ENCODE peak calls at places on chromosomes 4 and X, in five cellular contexts. One of them, this sample, is unnamed.

GRCh38 chr4:100257567-100257966 is 67.3 kb upstream of the DDIT4L start:
- DNase-seq in stomach: no peak
- DNase-seq in prostate gland: no peak
- DNase-seq in GM12878: no peak
- DNase-seq in K562: no peak
- DNase-seq in this sample: no peak

GRCh38 chrX:103780701-103781402 is 4.2 kb downstream of the PLP1 start:
- DNase-seq in GM12878: no peak
- DNase-seq in stomach: no peak
- DNase-seq in prostate gland: no peak
- DNase-seq in K562: no peak
- DNase-seq in this sample: no peak

GRCh38 chr4:156547439-156547838 is 424.2 kb downstream of the PDGFC start:
- DNase-seq in GM12878: no peak
- DNase-seq in stomach: no peak
- DNase-seq in K562: no peak
- DNase-seq in prostate gland: no peak
- DNase-seq in this sample: no peak

GRCh38 chrX:139077303-139078131 is 366.0 kb upstream of the FGF13 start:
- DNase-seq in K562: no peak
- DNase-seq in prostate gland: no peak
- DNase-seq in stomach: no peak
- DNase-seq in GM12878: no peak
- DNase-seq in this sample: no peak

GRCh38 chr4:109943745-109944144 is 31.1 kb downstream of the EGF start:
- DNase-seq in GM12878: no peak
- DNase-seq in stomach: no peak
- DNase-seq in K562: no peak
- DNase-seq in prostate gland: no peak
- DNase-seq in this sample: no peak

GRCh38 chr4:125928652-125929051 is 613.9 kb downstream of the FAT4 start:
- DNase-seq in GM12878: no peak
- DNase-seq in prostate gland: no peak
- DNase-seq in K562: no peak
- DNase-seq in stomach: no peak
- DNase-seq in this sample: no peak

GRCh38 chr4:139368990-139369389 is 66.7 kb upstream of the NDUFC1 start:
- DNase-seq in GM12878: no peak
- DNase-seq in K562: no peak
- DNase-seq in prostate gland: no peak
- DNase-seq in stomach: no peak
- DNase-seq in this sample: no peak

GRCh38 chr4:183347586-183347985 is 25.4 kb upstream of the CLDN24 start:
- DNase-seq in GM12878: no peak
- DNase-seq in prostate gland: no peak
- DNase-seq in stomach: no peak
- DNase-seq in K562: no peak
- DNase-seq in this sample: no peak

GRCh38 chr4:126123933-126124332 is 809.2 kb downstream of the FAT4 start:
- DNase-seq in GM12878: no peak
- DNase-seq in K562: no peak
- DNase-seq in prostate gland: no peak
- DNase-seq in stomach: no peak
- DNase-seq in this sample: no peak

GRCh38 chrX:2693123-2693438 is 2.0 kb downstream of the CD99 start:
- DNase-seq in stomach: no peak
- DNase-seq in K562: no peak
- DNase-seq in prostate gland: no peak
- DNase-seq in GM12878: no peak
- DNase-seq in this sample: no peak

GRCh38 chr4:45554423-45554822 is 569.4 kb downstream of the GABRG1 start:
- DNase-seq in GM12878: no peak
- DNase-seq in K562: no peak
- DNase-seq in stomach: no peak
- DNase-seq in prostate gland: no peak
- DNase-seq in this sample: no peak

GRCh38 chrX:51484616-51485015 is 11.8 kb downstream of the NUDT11 start:
- DNase-seq in K562: no peak
- DNase-seq in stomach: no peak
- DNase-seq in prostate gland: no peak
- DNase-seq in GM12878: no peak
- DNase-seq in this sample: no peak
- TF ChIP-seq POLR2A in K562: no peak
- TF ChIP-seq POLR2A in stomach: no peak
- TF ChIP-seq POLR2A in prostate gland: no peak
- TF ChIP-seq POLR2A in GM12878: no peak
- TF ChIP-seq POLR2A in this sample: no peak

GRCh38 chr4:3231431-3231980 is 17.5 kb upstream of the MSANTD1 start:
- DNase-seq in stomach: no peak
- DNase-seq in K562: no peak
- DNase-seq in prostate gland: no peak
- DNase-seq in GM12878: no peak
- DNase-seq in this sample: no peak

GRCh38 chr4:3234171-3235029 is 14.6 kb upstream of the MSANTD1 start:
- DNase-seq in GM12878: no peak
- DNase-seq in K562: no peak
- DNase-seq in prostate gland: no peak
- DNase-seq in stomach: no peak
- DNase-seq in this sample: no peak

GRCh38 chr4:3233391-3234071 is 15.4 kb upstream of the MSANTD1 start:
- DNase-seq in K562: peak
- DNase-seq in prostate gland: no peak
- DNase-seq in stomach: no peak
- DNase-seq in GM12878: no peak
- DNase-seq in this sample: no peak

GRCh38 chr4:3232001-3232400 is 17.0 kb upstream of the MSANTD1 start:
- DNase-seq in stomach: no peak
- DNase-seq in GM12878: no peak
- DNase-seq in prostate gland: no peak
- DNase-seq in K562: no peak
- DNase-seq in this sample: no peak

DNA sequence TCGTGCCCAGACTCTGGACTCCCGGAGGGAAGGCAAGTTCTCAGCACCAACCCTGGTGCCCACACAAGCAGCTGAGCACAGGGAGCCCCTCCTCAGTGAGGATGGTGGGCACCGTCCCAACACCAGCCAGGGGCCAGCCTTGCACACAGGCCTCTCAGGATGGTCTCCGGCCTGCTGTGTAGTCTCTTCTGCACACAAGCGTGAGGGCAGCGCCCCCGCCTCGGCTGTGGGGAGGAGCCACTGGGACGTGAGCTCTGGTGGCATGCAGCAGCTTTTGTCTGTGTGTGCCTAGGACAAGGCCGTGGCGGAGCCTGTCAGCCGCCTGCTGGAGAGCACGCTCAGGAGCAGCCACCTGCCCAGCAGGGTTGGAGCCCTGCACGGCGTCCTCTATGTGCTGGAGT is 16.1 kb upstream of the MSANTD1 start:
- DNase-seq in GM12878: no peak
- DNase-seq in K562: no peak
- DNase-seq in prostate gland: no peak
- DNase-seq in stomach: no peak
- DNase-seq in this sample: no peak
- TF ChIP-seq POLR2AphosphoS5 in GM12878: no peak
- TF ChIP-seq POLR2AphosphoS5 in K562: no peak
- TF ChIP-seq POLR2AphosphoS5 in prostate gland: no peak
- TF ChIP-seq POLR2AphosphoS5 in stomach: no peak
- TF ChIP-seq POLR2AphosphoS5 in this sample: peak

DNA sequence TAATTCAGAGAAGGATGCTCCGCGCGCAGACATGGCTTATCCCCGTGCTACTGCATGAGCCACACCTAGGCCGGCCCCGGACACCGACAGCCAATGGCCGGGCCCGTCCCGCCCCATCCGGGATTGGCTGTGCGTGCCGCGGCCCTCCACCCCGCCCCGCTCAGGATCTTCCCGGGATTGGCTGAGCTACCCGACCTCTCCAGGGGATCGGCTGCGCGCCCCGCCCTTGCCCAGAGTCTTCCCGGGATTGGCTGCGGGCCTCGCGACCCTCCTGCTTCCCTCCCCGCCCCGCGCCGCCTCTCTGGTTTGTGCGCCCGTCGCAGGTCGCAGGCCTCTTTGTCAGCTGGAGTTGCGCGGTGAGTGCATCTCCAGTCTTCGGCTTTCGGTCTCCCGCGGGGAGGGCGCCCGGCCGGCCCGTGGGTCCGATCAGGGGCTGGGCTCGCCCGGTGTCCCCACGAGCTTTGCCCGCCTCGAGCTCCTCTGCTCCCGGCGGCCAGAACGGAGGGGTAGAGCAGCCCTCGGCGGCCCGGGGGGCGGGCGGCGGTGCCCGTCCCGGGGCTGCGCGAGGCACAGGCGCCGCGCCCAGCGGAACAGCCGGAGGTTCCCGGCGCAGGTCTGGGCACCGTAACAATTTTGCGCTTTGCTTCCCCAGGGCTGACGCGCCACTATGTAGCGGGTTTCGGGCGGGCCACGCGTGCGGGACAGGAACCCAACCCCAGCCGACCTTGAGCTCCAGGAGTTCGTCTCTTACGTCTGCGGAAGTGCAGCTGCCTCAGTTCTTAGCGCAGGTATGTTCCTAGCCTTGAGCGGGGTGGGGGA is 38.8 kb downstream of the ERVMER34-1 start:
- DNase-seq in K562: peak
- DNase-seq in GM12878: peak
- DNase-seq in prostate gland: peak
- DNase-seq in stomach: peak
- DNase-seq in this sample: peak
- TF ChIP-seq POLR2A in K562: peak
- TF ChIP-seq POLR2A in GM12878: peak
- TF ChIP-seq POLR2A in prostate gland: peak
- TF ChIP-seq POLR2A in stomach: no peak
- TF ChIP-seq POLR2A in this sample: peak

GRCh38 chr4:82421796-82422560 is 8.3 kb downstream of the HNRNPDL start:
- DNase-seq in GM12878: no peak
- DNase-seq in stomach: no peak
- DNase-seq in prostate gland: no peak
- DNase-seq in K562: no peak
- DNase-seq in this sample: no peak

GRCh38 chr4:82425478-82425877 is 4.8 kb downstream of the HNRNPDL start:
- DNase-seq in K562: no peak
- DNase-seq in prostate gland: no peak
- DNase-seq in GM12878: no peak
- DNase-seq in stomach: no peak
- DNase-seq in this sample: no peak

GRCh38 chr4:82419451-82419850 is 10.8 kb downstream of the HNRNPDL start:
- DNase-seq in K562: no peak
- DNase-seq in GM12878: no peak
- DNase-seq in stomach: no peak
- DNase-seq in prostate gland: no peak
- DNase-seq in this sample: no peak

GRCh38 chr4:82422616-82423015 is 7.6 kb downstream of the HNRNPDL start:
- DNase-seq in prostate gland: no peak
- DNase-seq in stomach: no peak
- DNase-seq in K562: no peak
- DNase-seq in GM12878: no peak
- DNase-seq in this sample: no peak

GRCh38 chr4:82423245-82424054 is 6.8 kb downstream of the HNRNPDL start:
- DNase-seq in K562: no peak
- DNase-seq in prostate gland: no peak
- DNase-seq in stomach: no peak
- DNase-seq in GM12878: no peak
- DNase-seq in this sample: no peak
- TF ChIP-seq POLR2AphosphoS5 in K562: peak
- TF ChIP-seq POLR2AphosphoS5 in prostate gland: no peak
- TF ChIP-seq POLR2AphosphoS5 in stomach: no peak
- TF ChIP-seq POLR2AphosphoS5 in GM12878: peak
- TF ChIP-seq POLR2AphosphoS5 in this sample: peak

GRCh38 chr4:99088485-99089365 is at the start of gene ADH5:
- DNase-seq in GM12878: peak
- DNase-seq in stomach: peak
- DNase-seq in K562: peak
- DNase-seq in prostate gland: peak
- DNase-seq in this sample: peak
- TF ChIP-seq POLR2A in GM12878: peak
- TF ChIP-seq POLR2A in stomach: no peak
- TF ChIP-seq POLR2A in K562: peak
- TF ChIP-seq POLR2A in prostate gland: peak
- TF ChIP-seq POLR2A in this sample: peak

GRCh38 chrX:154467556-154467955 is 9.5 kb downstream of the PLXNA3 start:
- DNase-seq in prostate gland: no peak
- DNase-seq in stomach: no peak
- DNase-seq in GM12878: no peak
- DNase-seq in K562: no peak
- DNase-seq in this sample: no peak
- TF ChIP-seq POLR2AphosphoS5 in prostate gland: no peak
- TF ChIP-seq POLR2AphosphoS5 in stomach: no peak
- TF ChIP-seq POLR2AphosphoS5 in GM12878: no peak
- TF ChIP-seq POLR2AphosphoS5 in K562: no peak
- TF ChIP-seq POLR2AphosphoS5 in this sample: no peak

GRCh38 chrX:30649859-30650258 is 3.4 kb upstream of the GK start:
- DNase-seq in stomach: no peak
- DNase-seq in K562: no peak
- DNase-seq in GM12878: no peak
- DNase-seq in prostate gland: no peak
- DNase-seq in this sample: no peak
- TF ChIP-seq POLR2A in stomach: no peak
- TF ChIP-seq POLR2A in K562: no peak
- TF ChIP-seq POLR2A in GM12878: no peak
- TF ChIP-seq POLR2A in prostate gland: no peak
- TF ChIP-seq POLR2A in this sample: no peak

GRCh38 chr4:30754021-30754420 is 33.9 kb downstream of the PCDH7 start:
- DNase-seq in prostate gland: no peak
- DNase-seq in stomach: no peak
- DNase-seq in K562: no peak
- DNase-seq in GM12878: no peak
- DNase-seq in this sample: no peak

GRCh38 chr4:30757357-30757756 is 37.2 kb downstream of the PCDH7 start:
- DNase-seq in K562: no peak
- DNase-seq in prostate gland: no peak
- DNase-seq in stomach: no peak
- DNase-seq in GM12878: no peak
- DNase-seq in this sample: no peak

GRCh38 chr4:30753316-30753715 is 33.1 kb downstream of the PCDH7 start:
- DNase-seq in prostate gland: no peak
- DNase-seq in GM12878: no peak
- DNase-seq in stomach: no peak
- DNase-seq in K562: no peak
- DNase-seq in this sample: no peak

GRCh38 chr4:30755306-30755705 is 35.1 kb downstream of the PCDH7 start:
- DNase-seq in prostate gland: no peak
- DNase-seq in stomach: no peak
- DNase-seq in GM12878: no peak
- DNase-seq in K562: no peak
- DNase-seq in this sample: no peak

GRCh38 chr4:30756553-30756952 is 36.4 kb downstream of the PCDH7 start:
- DNase-seq in stomach: no peak
- DNase-seq in GM12878: no peak
- DNase-seq in prostate gland: no peak
- DNase-seq in K562: no peak
- DNase-seq in this sample: no peak
- TF ChIP-seq POLR2AphosphoS5 in stomach: no peak
- TF ChIP-seq POLR2AphosphoS5 in GM12878: no peak
- TF ChIP-seq POLR2AphosphoS5 in prostate gland: no peak
- TF ChIP-seq POLR2AphosphoS5 in K562: no peak
- TF ChIP-seq POLR2AphosphoS5 in this sample: no peak

GRCh38 chrX:154019633-154020499 is at the start of gene IRAK1:
- DNase-seq in K562: peak
- DNase-seq in prostate gland: peak
- DNase-seq in stomach: peak
- DNase-seq in GM12878: no peak
- DNase-seq in this sample: peak
- TF ChIP-seq POLR2A in K562: peak
- TF ChIP-seq POLR2A in prostate gland: no peak
- TF ChIP-seq POLR2A in stomach: no peak
- TF ChIP-seq POLR2A in GM12878: peak
- TF ChIP-seq POLR2A in this sample: no peak